ENCODE peak calls at places on chromosomes 7 and 10, in seven cellular contexts. M is cardiac fibroblast; G is posterior cingulate gyrus; B is amniotic epithelial cell; Q is activated CD4-positive, alpha-beta T cell treated with anti-CD3 and anti-CD28 coated beads, Interleukin-2, amount 50 U/mL, for 24 hours; D is nucleus accumbens; J is lower lobe of right lung. U is an unnamed sample.

GRCh38 chr7:92135490-92135889 is 1.2 kb upstream of the CYP51A1 start:
- DNase-seq in M (peak), G (no peak), B (peak), Q (no peak), D (no peak), J (no peak), U (no peak)

GRCh38 chr10:11673346-11674330 is 62.2 kb upstream of the USP6NL start:
- DNase-seq in M (peak), G (no peak), B (no peak), Q (no peak), D (no peak), J (no peak), U (no peak)

GRCh38 chr7:95420996-95421846 is 13.6 kb downstream of the PON2 start:
- DNase-seq in M (peak), G (no peak), B (peak), Q (no peak), D (no peak), J (no peak), U (no peak)

GRCh38 chr7:130566168-130566897 is 74.4 kb downstream of the MEST start:
- DNase-seq in M (peak), G (no peak), B (peak), Q (no peak), D (no peak), J (no peak), U (no peak)

GRCh38 chr7:142110098-142110497 is 1.4 kb upstream of the MGAM2 start:
- DNase-seq in M (no peak), G (no peak), B (no peak), Q (no peak), D (no peak), J (no peak), U (no peak)

GRCh38 chr7:98289333-98289875 is 7.9 kb downstream of the BRI3 start:
- DNase-seq in M (no peak), G (no peak), B (no peak), Q (no peak), D (no peak), J (no peak), U (no peak)

GRCh38 chr10:3172081-3172445 is 519 bp downstream of the PITRM1 start:
- DNase-seq in M (peak), G (no peak), B (peak), Q (peak), D (no peak), J (no peak), U (no peak)

GRCh38 chr7:102892631-102893278 is 20.0 kb upstream of the LRRC17 start:
- DNase-seq in M (peak), G (no peak), B (peak), Q (no peak), D (no peak), J (no peak), U (no peak)

GRCh38 chr10:72794260-72794659 is 99.3 kb upstream of the OIT3 start:
- DNase-seq in M (peak), G (no peak), B (peak), Q (no peak), D (no peak), J (no peak), U (no peak)

GRCh38 chr10:33174674-33175073 is 159.8 kb downstream of the NRP1 start:
- DNase-seq in M (no peak), G (no peak), B (no peak), Q (no peak), D (no peak), J (no peak), U (no peak)

GRCh38 chr10:127999291-127999690 is 92.4 kb downstream of the PTPRE start:
- DNase-seq in M (no peak), G (peak), B (no peak), Q (no peak), D (no peak), J (no peak), U (no peak)

GRCh38 chr10:5506751-5507648 is 7.6 kb upstream of the CALML5 start:
- DNase-seq in M (no peak), G (no peak), B (no peak), Q (no peak), D (no peak), J (no peak), U (no peak)

U was measured in GM20000.